ENCODE peak calls at places on chromosomes 12 and 14, in eight cellular contexts. N is H54; U is EL; Q is lower lobe of right lung; E is GM12891; V is NCI-H2171 treated with DMSO at 0.1 percent for 48 hours; L is left ventricle myocardium inferior; R is stimulated activated CD4-positive, alpha-beta T cell treated with anti-CD3 and anti-CD28 coated beads, Interleukin-4, amount 100 ng/mL, for 1 hour. H is an unnamed sample.

GRCh38 chr12:68374315-68374982 is 42.3 kb upstream of the MDM1 start:
- DNase-seq in R (peak; percentile 39), U (no peak), L (no peak), Q (no peak), V (peak; percentile 75), N (no peak), E (peak; percentile 32), H (no peak)

GRCh38 chr14:99554757-99555531 is 49.1 kb downstream of the CCDC85C start:
- DNase-seq in R (no peak), N (no peak), Q (no peak), E (no peak), V (no peak), U (no peak), L (no peak), H (no peak)

GRCh38 chr12:104790296-104791125 is 167.6 kb downstream of the SLC41A2 start:
- DNase-seq in N (peak; percentile 17), Q (peak; percentile 75), V (no peak), E (no peak), R (peak; percentile 55), U (no peak), L (peak; percentile 47), H (no peak)

GRCh38 chr14:30621354-30621953 is 665 bp upstream of the SCFD1 start:
- DNase-seq in R (no peak), E (no peak), L (no peak), Q (peak; percentile 47), N (no peak), V (peak; percentile 75), U (peak; percentile 39), H (peak; percentile 3)

GRCh38 chr14:97337267-97337666 is 540.1 kb downstream of the VRK1 start:
- DNase-seq in L (no peak), V (no peak), R (no peak), Q (no peak), E (no peak), U (no peak), N (no peak), H (no peak)

GRCh38 chr12:15979096-15980091 is 68.3 kb downstream of the DERA start:
- DNase-seq in L (no peak), R (no peak), Q (no peak), V (no peak), E (no peak), N (peak; percentile 33), U (peak; percentile 90), H (peak; percentile 84)

GRCh38 chr12:92503977-92504966 is 198.5 kb upstream of the PLEKHG7 start:
- DNase-seq in R (no peak), N (no peak), E (no peak), L (peak; percentile 33), V (peak; percentile 57), U (no peak), Q (peak; percentile 51), H (no peak)

GRCh38 chr12:123533672-123534643 is at the start of gene RILPL1:
- DNase-seq in L (peak; percentile 63), R (peak; percentile 58), N (peak; percentile 56), E (peak; percentile 70), V (peak; percentile 32), U (peak; percentile 60), Q (peak; percentile 67), H (peak; percentile 9)

GRCh38 chr14:102370305-102370809 is 7.6 kb downstream of the TECPR2 start:
- DNase-seq in L (no peak), N (no peak), U (peak; percentile 16), V (no peak), E (no peak), Q (peak; percentile 53), R (no peak), H (no peak)

GRCh38 chr14:77059276-77059934 is 30.9 kb upstream of the IRF2BPL start:
- DNase-seq in R (no peak), U (peak; percentile 90), E (no peak), V (no peak), N (peak; percentile 79), Q (no peak), L (no peak), H (peak; percentile 20)

GRCh38 chr12:106032141-106032925 is 106.4 kb downstream of the NUAK1 start:
- DNase-seq in Q (no peak), N (no peak), E (no peak), L (no peak), U (no peak), R (no peak), V (no peak), H (no peak)

GRCh38 chr14:23360496-23360895 is 4.5 kb downstream of the EFS start:
- DNase-seq in R (no peak), N (peak; percentile 38), V (no peak), U (no peak), E (no peak), Q (no peak), L (no peak), H (no peak)

GRCh38 chr14:70268760-70269159 is 80.0 kb upstream of the SLC8A3 start:
- DNase-seq in N (no peak), R (no peak), E (no peak), Q (no peak), L (no peak), V (peak; percentile 78), U (no peak), H (no peak)

GRCh38 chr14:46399049-46399448 is 252.5 kb downstream of the RPL10L start:
- DNase-seq in Q (no peak), E (no peak), N (no peak), V (no peak), U (no peak), L (no peak), R (no peak), H (no peak)

GRCh38 chr12:92297932-92298681 is 152.5 kb upstream of the BTG1 start:
- DNase-seq in U (peak; percentile 54), R (no peak), L (no peak), E (no peak), N (no peak), V (no peak), Q (no peak), H (no peak)

GRCh38 chr14:103488960-103489359 is 33.7 kb downstream of the CKB start:
- DNase-seq in L (no peak), Q (no peak), E (no peak), U (no peak), R (no peak), V (peak; percentile 64), N (no peak), H (no peak)

GRCh38 chr14:105207460-105207901 is 26.4 kb upstream of the NUDT14 start:
- DNase-seq in L (peak; percentile 59), R (no peak), N (no peak), U (no peak), E (no peak), V (no peak), Q (no peak), H (no peak)